ENCODE peak calls at places on chromosome 14, in eight cellular contexts. J, Q, D, A, G, W, C and X are unnamed samples.

GRCh38 chr14:19799880-19800279 is 3.7 kb upstream of the OR4N2 start:
- DNase-seq in J (no peak), D (no peak), Q (no peak), G (no peak), W (no peak), C (no peak), A (no peak), X (no peak)

GRCh38 chr14:73059326-73059725 is 992 bp downstream of the RBM25 start:
- DNase-seq in J (no peak), A (no peak), Q (peak; percentile 16), C (no peak), G (peak; percentile 28), D (no peak), W (no peak), X (no peak)

GRCh38 chr14:35244542-35244941 is 47.6 kb upstream of the PSMA6 start:
- DNase-seq in W (no peak), A (no peak), D (no peak), C (no peak), J (no peak), G (no peak), Q (no peak), X (no peak)

GRCh38 chr14:63614964-63615363 is 26.7 kb downstream of the WDR89 start:
- DNase-seq in J (no peak), C (no peak), Q (peak; percentile 67), A (peak; percentile 38), W (no peak), D (no peak), G (peak; percentile 52), X (no peak)

GRCh38 chr14:69547701-69548348 is 26.8 kb downstream of the CCDC177 start:
- DNase-seq in J (no peak), G (no peak), Q (no peak), C (no peak), A (no peak), D (no peak), W (no peak), X (peak; percentile 9)

GRCh38 chr14:22276913-22277816 is 311.9 kb downstream of the DAD1 start:
- DNase-seq in D (no peak), Q (peak; percentile 35), G (peak; percentile 29), J (no peak), W (no peak), C (no peak), A (peak; percentile 74), X (no peak)

GRCh38 chr14:27114180-27114579 is 516.3 kb upstream of the NOVA1 start:
- DNase-seq in J (no peak), A (no peak), C (no peak), W (no peak), Q (no peak), G (no peak), D (no peak), X (no peak)

GRCh38 chr14:103552011-103552797 is 10.3 kb downstream of the BAG5 start:
- DNase-seq in D (peak; percentile 66), G (no peak), C (peak; percentile 75), A (peak; percentile 83), W (peak; percentile 49), Q (peak; percentile 49), J (no peak), X (no peak)

GRCh38 chr14:103545219-103545914 is 16.4 kb downstream of the TRMT61A start:
- DNase-seq in J (no peak), C (peak; percentile 23), W (no peak), A (no peak), Q (no peak), G (no peak), D (no peak), X (no peak)

GRCh38 chr14:66099451-66099850 is 386.7 kb upstream of the CCDC196 start:
- DNase-seq in C (no peak), J (no peak), A (no peak), G (no peak), Q (no peak), D (no peak), W (no peak), X (no peak)

GRCh38 chr14:65303185-65303901 is 109.2 kb upstream of the FUT8 start:
- DNase-seq in A (peak; percentile 89), Q (peak; percentile 37), W (no peak), J (no peak), C (no peak), D (no peak), G (no peak), X (no peak)

GRCh38 chr14:54893151-54893760 is 9.4 kb downstream of the GCH1 start:
- DNase-seq in A (peak; percentile 99), D (no peak), C (no peak), J (no peak), G (peak; percentile 58), W (no peak), Q (peak; percentile 80), X (no peak)

GRCh38 chr14:101843665-101844064 is 82.2 kb downstream of the PPP2R5C start:
- DNase-seq in J (peak; percentile 44), A (peak; percentile 21), C (no peak), W (no peak), D (no peak), Q (no peak), G (peak; percentile 11), X (peak; percentile 63)

GRCh38 chr14:70181276-70181675 is 7.5 kb downstream of the SLC8A3 start:
- DNase-seq in J (no peak), D (no peak), C (no peak), Q (no peak), A (no peak), W (no peak), G (no peak), X (no peak)

GRCh38 chr14:91286530-91286937 is 42.0 kb upstream of the GPR68 start:
- DNase-seq in A (peak; percentile 86), Q (peak; percentile 62), C (peak; percentile 77), G (peak; percentile 74), D (peak; percentile 74), J (peak; percentile 77), W (peak; percentile 66), X (peak; percentile 73)

GRCh38 chr14:75452900-75453816 is 25.3 kb downstream of the JDP2 start:
- DNase-seq in D (peak; percentile 84), G (peak; percentile 95), Q (peak; percentile 89), A (peak; percentile 5), J (peak; percentile 50), W (peak; percentile 71), C (peak; percentile 75), X (no peak)

DNA sequence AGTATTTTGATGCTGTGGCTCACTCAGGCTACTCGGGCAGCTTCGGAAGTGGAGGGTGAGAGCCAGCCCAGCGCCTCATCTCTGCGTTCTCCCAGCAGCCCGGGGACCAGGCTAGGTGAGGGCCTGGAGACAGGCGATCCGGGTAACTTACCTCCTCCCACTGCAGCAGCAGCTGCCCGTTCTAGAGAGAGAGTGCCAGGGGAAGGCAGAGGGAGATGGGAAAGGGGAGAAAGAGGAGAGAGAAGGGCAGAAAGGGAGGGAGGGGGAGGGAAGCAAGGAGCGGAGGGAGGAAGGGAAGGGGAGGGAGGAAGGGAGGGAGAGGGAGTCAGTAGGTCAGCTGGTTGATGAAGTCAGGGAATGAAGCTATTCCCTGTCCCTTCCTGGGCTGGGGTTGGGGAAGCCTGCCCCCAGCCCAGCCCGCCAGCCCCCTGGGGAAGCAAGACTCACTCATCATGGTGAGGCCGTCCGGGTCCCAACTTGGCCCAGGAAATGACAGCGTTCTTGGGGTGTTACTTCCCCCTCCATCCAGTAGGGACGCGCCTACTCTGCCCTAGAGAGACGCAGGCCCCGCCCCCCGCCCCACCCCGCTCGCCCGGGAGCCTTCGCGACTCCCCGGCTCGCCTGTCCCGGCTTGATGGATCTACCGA is at the start of gene IFI27L2:
- DNase-seq in W (peak; percentile 72), C (peak; percentile 74), A (peak; percentile 57), Q (peak; percentile 73), G (peak; percentile 74), J (peak; percentile 74), D (peak; percentile 73), X (peak; percentile 42)
- TF ChIP-seq CTCF in W (peak; percentile 56), C (no peak), A (no peak), Q (peak; percentile 21), G (peak; percentile 22), J (peak; percentile 57), D (peak; percentile 28), X (no peak)

GRCh38 chr14:56886471-56887062 is 76.3 kb upstream of the OTX2 start:
- DNase-seq in W (no peak), J (no peak), C (no peak), D (no peak), G (no peak), Q (no peak), A (no peak), X (no peak)

GRCh38 chr14:56888274-56888673 is 78.0 kb upstream of the OTX2 start:
- DNase-seq in W (no peak), G (no peak), C (no peak), D (no peak), J (no peak), Q (no peak), A (no peak), X (no peak)

GRCh38 chr14:56885795-56886194 is 75.5 kb upstream of the OTX2 start:
- DNase-seq in W (no peak), Q (no peak), G (no peak), A (no peak), C (no peak), D (no peak), J (no peak), X (no peak)

GRCh38 chr14:56889705-56890104 is 79.4 kb upstream of the OTX2 start:
- DNase-seq in G (no peak), J (no peak), C (no peak), W (no peak), D (no peak), A (no peak), Q (no peak), X (no peak)

DNA sequence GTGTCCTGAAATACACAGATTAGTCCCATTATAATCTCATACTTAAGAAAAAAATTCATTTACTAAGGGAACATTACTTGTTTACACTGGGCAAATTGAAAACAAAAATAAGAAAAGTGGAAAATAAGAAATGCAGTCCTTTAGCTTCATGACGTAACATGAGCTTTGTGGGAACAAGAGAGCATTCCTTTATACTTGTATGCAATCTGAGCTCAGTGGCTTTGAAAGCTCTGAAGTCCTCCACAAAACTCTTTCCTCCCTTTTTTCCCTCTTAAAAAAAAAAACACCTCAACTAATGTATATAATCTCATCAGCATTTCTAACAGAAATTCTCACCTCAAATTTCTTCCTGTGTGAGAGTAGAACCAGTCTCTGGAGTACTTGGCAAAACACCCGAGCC is 76.9 kb upstream of the OTX2 start:
- DNase-seq in D (no peak), J (no peak), Q (no peak), C (no peak), G (no peak), W (no peak), A (no peak), X (no peak)
- H3K27me3 ChIP-seq in D (no peaks in the 10 kb centered on the region), J (peaks cover 33% of the 10 kb centered on the region), Q (no peaks in the 10 kb centered on the region), C (no peaks in the 10 kb centered on the region), G (no peaks in the 10 kb centered on the region), W (peaks cover 30% of the 10 kb centered on the region), A (peaks cover 84% of the 10 kb centered on the region), X (no peaks in the 10 kb centered on the region)

DNA sequence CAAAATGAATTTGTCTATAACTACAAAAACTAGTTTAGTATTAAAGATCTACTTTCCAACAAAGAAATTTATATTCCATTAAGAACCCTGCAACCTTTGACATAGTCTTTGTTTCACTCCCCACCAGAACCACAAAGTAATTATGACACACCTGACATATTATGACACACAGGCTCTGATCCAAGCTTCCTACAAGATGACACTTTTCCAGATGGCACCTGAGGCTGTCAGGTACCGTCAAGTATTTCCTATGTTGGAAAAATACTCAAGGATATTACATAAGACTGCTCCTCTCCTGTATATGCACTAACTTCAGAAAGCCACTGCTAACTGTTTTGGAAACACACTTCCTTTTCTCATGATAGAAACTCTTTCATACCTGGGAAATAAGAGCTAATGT is 38.9 kb downstream of the STXBP6 start:
- DNase-seq in Q (no peak), G (no peak), A (no peak), W (no peak), C (no peak), J (no peak), D (no peak), X (no peak)
- H3K4me1 ChIP-seq in Q (peaks cover 12% of the 10 kb centered on the region), G (peaks cover 11% of the 10 kb centered on the region), A (no peaks in the 10 kb centered on the region), W (peaks cover 58% of the 10 kb centered on the region), C (no peaks in the 10 kb centered on the region), J (peaks cover 22% of the 10 kb centered on the region), D (no peaks in the 10 kb centered on the region), X (no peaks in the 10 kb centered on the region)

GRCh38 chr14:68363841-68364711 is 428.8 kb downstream of the ZFP36L1 start:
- DNase-seq in J (peak; percentile 26), D (peak; percentile 35), G (peak; percentile 43), W (peak; percentile 55), A (no peak), C (peak; percentile 42), Q (peak; percentile 62), X (no peak)
- TF ChIP-seq CTCF in J (no peak), D (no peak), G (no peak), W (no peak), A (no peak), C (no peak), Q (no peak), X (no peak)